ENCODE peak calls at places on chromosomes 16 and 17, in nine cellular contexts. X is GM23338, B is hepatocyte, U is astrocyte, D is OCI-LY7, A is fibroblast of lung, M is K562, O is H9, S is IMR-90. K is an unnamed sample.

GRCh38 chr16:47815655-47816054 is 340.1 kb downstream of the ABCC12 start:
- DNase-seq in X (no peak), B (no peak), U (peak), D (no peak), A (peak), M (no peak), O (no peak), S (no peak), K (peak)

GRCh38 chr16:2054543-2055245 is 6.9 kb downstream of the TSC2 start:
- DNase-seq in X (no peak), B (no peak), U (no peak), D (no peak), A (no peak), M (no peak), O (no peak), S (no peak), K (no peak)

GRCh38 chr17:12406623-12407228 is 259.0 kb upstream of the MYOCD start:
- DNase-seq in X (no peak), B (peak), U (peak), D (no peak), A (peak), M (no peak), O (no peak), S (peak), K (no peak)

GRCh38 chr17:6195123-6195522 is 124.9 kb downstream of the WSCD1 start:
- DNase-seq in X (no peak), B (no peak), U (no peak), D (no peak), A (no peak), M (no peak), O (no peak), S (no peak), K (no peak)

GRCh38 chr17:42879596-42879985 is 21.0 kb upstream of the G6PC1 start:
- DNase-seq in X (no peak), B (no peak), U (peak), D (no peak), A (peak), M (no peak), O (no peak), S (peak), K (no peak)

GRCh38 chr17:65755799-65756198 is 194.4 kb upstream of the AXIN2 start:
- DNase-seq in X (no peak), B (no peak), U (no peak), D (no peak), A (no peak), M (no peak), O (no peak), S (peak), K (no peak)

GRCh38 chr17:7029659-7030058 is 6.2 kb upstream of the SLC16A13 start:
- DNase-seq in X (no peak), B (no peak), U (no peak), D (no peak), A (no peak), M (no peak), O (no peak), S (no peak), K (no peak)

GRCh38 chr17:37848690-37849616 is 75.3 kb upstream of the TBC1D3K start:
- DNase-seq in X (no peak), B (peak), U (peak), D (no peak), A (peak), M (peak), O (no peak), S (peak), K (peak)

GRCh38 chr17:13957636-13958035 is 111.7 kb upstream of the COX10 start:
- DNase-seq in X (no peak), B (no peak), U (peak), D (no peak), A (peak), M (no peak), O (no peak), S (peak), K (no peak)

GRCh38 chr17:13599168-13599577 is 2.6 kb downstream of the HS3ST3A1 start:
- DNase-seq in X (no peak), B (no peak), U (no peak), D (no peak), A (no peak), M (no peak), O (no peak), S (no peak), K (no peak)

GRCh38 chr16:71540-72341 is 690 bp downstream of the RHBDF1 start:
- DNase-seq in X (peak), B (peak), U (peak), D (no peak), A (peak), M (peak), O (peak), S (peak), K (peak)
- TF ChIP-seq CTCF in X (no peak), B (no peak), U (no peak), D (no peak), A (no peak), M (no peak), O (no peak), S (no peak), K (peak)

DNA sequence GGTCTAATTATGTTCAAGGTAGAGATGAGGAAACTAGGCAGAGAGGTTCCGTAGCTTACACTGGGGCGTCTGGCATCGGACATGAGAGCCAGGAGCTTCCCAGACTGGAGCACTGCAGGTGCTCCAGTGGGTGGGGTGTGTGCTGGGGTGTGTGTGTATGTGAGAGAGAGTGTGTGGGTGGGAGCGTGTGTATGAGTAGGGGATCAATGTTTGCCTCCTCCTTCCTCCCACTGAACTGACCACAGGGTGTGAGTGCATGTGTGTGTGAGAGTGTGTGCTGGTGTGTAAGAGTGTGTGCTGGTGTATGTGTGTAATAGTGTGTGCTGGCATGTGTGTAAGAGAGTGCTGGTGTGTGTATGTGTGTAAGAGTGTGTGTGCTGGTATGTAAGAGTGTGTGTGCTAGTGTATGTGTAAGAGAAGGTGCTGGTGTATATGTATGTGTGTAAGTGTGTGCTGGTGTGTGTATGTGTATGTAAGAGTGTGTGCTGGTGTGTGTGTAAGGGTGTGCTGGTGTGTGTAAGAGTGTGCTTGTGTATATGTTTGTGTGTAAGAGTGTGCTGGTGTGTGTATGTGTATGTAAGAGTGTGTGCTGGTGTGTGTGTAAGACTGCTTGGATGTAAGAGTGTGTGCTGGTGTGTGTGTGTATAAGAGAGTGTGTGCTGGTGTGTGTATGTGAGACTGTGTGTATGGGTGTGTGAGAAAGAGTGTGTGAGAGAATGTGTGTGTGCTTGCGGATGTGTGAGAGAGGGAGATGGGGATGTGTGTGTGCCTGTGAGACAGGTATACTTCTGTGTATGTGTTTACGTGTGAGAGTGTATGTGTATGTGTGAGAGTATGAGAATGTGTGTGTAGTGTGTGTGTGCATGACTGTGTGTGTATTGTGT is 139.9 kb downstream of the MRM1 start:
- DNase-seq in X (no peak), B (no peak), U (no peak), D (no peak), A (no peak), M (no peak), O (no peak), S (no peak), K (no peak)
- H2AFZ ChIP-seq in X (no peak), B (no peak), U (no peak), D (no peak), A (no peak), M (no peak), O (no peak), S (no peak), K (no peak)

GRCh38 chr17:35745749-35746320 is 7.2 kb downstream of the GAS2L2 start:
- DNase-seq in X (no peak), B (no peak), U (no peak), D (no peak), A (no peak), M (no peak), O (no peak), S (no peak), K (no peak)
- TF ChIP-seq CTCF in X (no peak), B (no peak), U (no peak), D (no peak), A (no peak), M (no peak), O (no peak), S (no peak), K (no peak)

GRCh38 chr16:67666538-67667433 is at the start of the genes C16orf86 and ENKD1:
- DNase-seq in X (peak), B (peak), U (peak), D (peak), A (peak), M (peak), O (peak), S (peak), K (peak)

GRCh38 chr16:67666032-67666537 is 465 bp downstream of the ENKD1 start:
- DNase-seq in X (peak), B (peak), U (no peak), D (no peak), A (no peak), M (peak), O (peak), S (no peak), K (no peak)

GRCh38 chr16:67664258-67664657 is 2.3 kb downstream of the ENKD1 start:
- DNase-seq in X (no peak), B (no peak), U (no peak), D (no peak), A (no peak), M (no peak), O (no peak), S (no peak), K (no peak)

GRCh38 chr16:67664871-67665270 is 1.7 kb downstream of the ENKD1 start:
- DNase-seq in X (no peak), B (no peak), U (no peak), D (no peak), A (no peak), M (no peak), O (no peak), S (no peak), K (no peak)

DNA sequence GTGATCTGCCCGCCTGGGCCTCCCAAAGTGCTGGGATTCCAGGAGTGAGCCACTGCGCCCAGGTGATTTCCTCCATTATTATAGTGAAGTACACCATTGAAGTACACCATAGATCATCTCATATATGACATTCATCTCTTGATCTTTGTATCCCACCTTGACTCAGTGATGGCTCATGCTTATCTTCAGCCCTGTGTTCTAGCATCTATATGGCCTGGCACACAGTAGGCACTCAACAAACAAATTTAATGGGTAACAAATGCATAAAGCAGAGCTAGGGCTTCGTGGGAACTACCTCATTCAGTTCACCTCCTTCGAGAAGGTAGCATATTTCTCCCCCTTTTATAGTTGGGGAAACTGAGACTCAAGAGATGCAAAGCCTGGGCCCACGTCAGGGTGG is 952 bp downstream of the ENKD1 start:
- DNase-seq in X (no peak), B (no peak), U (no peak), D (no peak), A (no peak), M (no peak), O (no peak), S (no peak), K (no peak)
- H2AFZ ChIP-seq in X (peak), B (peak), U (peak), D (no peak), A (peak), M (peak), O (no peak), S (no peak), K (peak)

K was measured in mammary epithelial cell.